ENCODE peak calls at places on chromosome 4, in six cellular contexts. C is Peyer's patch; O is WERI-Rb-1; H is GM13977; R is CD4-positive, alpha-beta T cell; G is lower lobe of right lung. V is an unnamed sample.

GRCh38 chr4:88737304-88738015 is 39.8 kb upstream of the NAP1L5 start:
- DNase-seq in O (peak), R (no peak), C (no peak), G (no peak), H (peak), V (no peak)

GRCh38 chr4:168917150-168917779 is 92.8 kb downstream of the CBR4 start:
- DNase-seq in H (peak), O (no peak), C (no peak), G (no peak), R (no peak), V (no peak)

GRCh38 chr4:38128478-38129451 is 168.6 kb downstream of the PTTG2 start:
- DNase-seq in H (peak), R (peak), O (no peak), G (no peak), C (peak), V (no peak)

GRCh38 chr4:82852751-82853053 is 38.3 kb downstream of the SEC31A start:
- DNase-seq in H (no peak), R (no peak), G (no peak), C (no peak), O (peak), V (no peak)

GRCh38 chr4:100695039-100695654 is 177.3 kb upstream of the EMCN start:
- DNase-seq in G (no peak), O (no peak), H (no peak), C (no peak), R (no peak), V (no peak)

GRCh38 chr4:184746532-184746870 is 12.6 kb upstream of the CENPU start:
- DNase-seq in R (no peak), H (no peak), C (no peak), G (no peak), O (no peak), V (no peak)

GRCh38 chr4:48509543-48509942 is 19.5 kb downstream of the ZAR1 start:
- DNase-seq in R (no peak), H (no peak), O (no peak), G (no peak), C (no peak), V (no peak)

GRCh38 chr4:99564921-99565320 is 1.1 kb upstream of the TRMT10A start:
- DNase-seq in H (no peak), R (no peak), O (peak), G (no peak), C (no peak), V (no peak)

GRCh38 chr4:90189128-90189527 is 61.9 kb downstream of the CCSER1 start:
- DNase-seq in C (no peak), G (no peak), R (no peak), H (no peak), O (peak), V (no peak)

GRCh38 chr4:48047421-48047844 is 30.9 kb downstream of the NIPAL1 start:
- DNase-seq in G (no peak), R (peak), O (no peak), C (peak), H (peak), V (no peak)

GRCh38 chr4:48538358-48538757 is 48.3 kb downstream of the ZAR1 start:
- DNase-seq in C (no peak), H (no peak), R (no peak), G (no peak), O (no peak), V (no peak)

GRCh38 chr4:39429476-39430310 is 23.0 kb downstream of the KLB start:
- DNase-seq in O (no peak), C (no peak), H (no peak), R (no peak), G (no peak), V (no peak)

DNA sequence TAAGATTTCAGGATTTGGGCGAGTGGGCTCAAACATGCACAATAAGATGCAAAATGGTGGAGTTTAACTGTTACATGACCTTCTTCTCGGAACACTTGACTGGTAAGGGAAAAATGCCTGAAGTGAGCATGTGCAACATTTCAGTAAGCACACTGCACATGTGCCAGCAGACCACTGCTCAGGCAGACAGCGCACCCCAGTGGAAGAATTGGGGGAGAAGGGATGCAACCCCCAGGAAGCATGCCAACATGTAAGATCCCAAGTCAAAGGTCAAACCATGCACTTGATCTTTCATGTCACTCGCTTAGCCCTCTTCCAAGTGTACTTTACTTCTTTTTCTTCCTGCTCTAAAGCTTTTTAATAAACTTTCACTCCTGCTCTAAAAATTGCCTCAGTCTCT is 256.3 kb downstream of the CENPC start:
- DNase-seq in R (no peak), O (peak), G (no peak), C (no peak), H (peak), V (peak)
- TF ChIP-seq CTCF in R (no peak), O (peak), G (no peak), C (no peak), H (peak), V (peak)

GRCh38 chr4:93147524-93148212 is 680.9 kb upstream of the ATOH1 start:
- DNase-seq in G (no peak), R (no peak), C (no peak), O (peak), H (no peak), V (no peak)

GRCh38 chr4:93157984-93158383 is 670.6 kb upstream of the ATOH1 start:
- DNase-seq in H (no peak), C (no peak), G (no peak), O (no peak), R (no peak), V (no peak)

DNA sequence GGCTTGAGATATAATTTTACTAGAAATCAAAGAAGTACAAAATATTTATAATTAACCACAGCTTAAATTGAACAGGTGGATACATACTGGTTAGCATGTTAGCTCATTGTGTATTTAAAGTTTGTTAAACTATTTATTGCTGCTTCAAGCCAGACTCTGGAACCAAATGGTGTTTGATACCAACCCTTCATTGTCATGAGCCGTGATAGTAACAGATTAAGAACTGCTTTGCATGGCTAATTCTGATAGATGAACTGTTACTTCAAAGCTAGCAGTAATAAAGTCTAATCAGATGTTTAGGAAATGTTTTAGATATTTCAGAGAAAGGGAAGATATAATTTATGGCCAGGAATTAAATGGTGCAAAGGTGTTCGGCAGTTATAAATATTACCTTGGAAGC is 676.1 kb upstream of the ATOH1 start:
- DNase-seq in R (no peak), C (no peak), O (no peak), G (no peak), H (no peak), V (no peak)
- TF ChIP-seq CTCF in R (no peak), C (no peak), O (no peak), G (no peak), H (no peak), V (no peak)

GRCh38 chr4:4880492-4880891 is 21.0 kb downstream of the MSX1 start:
- DNase-seq in H (peak), O (no peak), C (no peak), G (no peak), R (no peak), V (no peak)
- TF ChIP-seq CTCF in H (peak), O (peak), C (no peak), G (peak), R (peak), V (no peak)

GRCh38 chr4:61541474-61541873 is 341.3 kb downstream of the ADGRL3 start:
- DNase-seq in C (no peak), R (no peak), G (no peak), O (no peak), H (no peak), V (no peak)
- TF ChIP-seq CTCF in C (no peak), R (no peak), G (no peak), O (peak), H (no peak), V (no peak)

GRCh38 chr4:36386691-36387090 is 105.3 kb downstream of the DTHD1 start:
- DNase-seq in H (no peak), O (no peak), C (no peak), R (no peak), G (no peak), V (no peak)
- TF ChIP-seq CTCF in H (peak), O (no peak), C (no peak), R (no peak), G (no peak), V (no peak)

GRCh38 chr4:171067422-171067821 is 745.8 kb upstream of the GALNTL6 start:
- DNase-seq in H (no peak), C (no peak), R (no peak), O (no peak), G (no peak), V (no peak)
- TF ChIP-seq CTCF in H (no peak), C (no peak), R (no peak), O (peak), G (no peak), V (no peak)

GRCh38 chr4:4519296-4519898 is 22.5 kb downstream of the STX18 start:
- DNase-seq in C (no peak), H (no peak), R (no peak), O (no peak), G (no peak), V (no peak)
- TF ChIP-seq CTCF in C (peak), H (no peak), R (peak), O (peak), G (peak), V (peak)

GRCh38 chr4:64718091-64718490 is 308.8 kb upstream of the TECRL start:
- DNase-seq in C (no peak), H (no peak), R (no peak), O (peak), G (no peak), V (no peak)

GRCh38 chr4:64715741-64716140 is 306.5 kb upstream of the TECRL start:
- DNase-seq in C (no peak), H (no peak), R (no peak), G (no peak), O (no peak), V (no peak)

DNA sequence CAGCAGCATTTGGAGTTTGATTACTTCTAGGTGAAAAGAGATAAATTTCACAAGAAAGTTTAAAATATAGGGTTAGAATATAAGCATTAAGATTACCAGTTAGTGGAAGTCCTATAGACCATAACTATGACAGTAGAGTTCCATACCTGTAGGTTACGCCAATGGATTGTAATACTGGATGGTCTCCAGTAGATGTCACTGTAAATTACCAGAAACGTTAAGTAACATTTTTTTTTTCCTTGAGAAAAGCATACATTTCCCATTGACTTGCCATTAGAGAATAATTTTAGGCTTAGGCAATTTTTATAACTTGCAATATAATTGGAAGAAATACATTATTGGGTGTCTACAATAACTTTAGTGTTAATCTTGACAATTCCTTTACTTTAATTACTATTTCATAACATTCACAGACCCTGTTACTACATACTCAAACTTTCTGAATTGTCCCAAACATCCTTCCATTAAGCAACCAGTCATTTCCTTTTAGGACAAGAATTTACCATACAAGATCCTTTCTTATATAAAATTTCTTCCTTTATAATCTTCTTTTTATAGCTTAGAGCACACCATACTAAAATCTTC is 304.1 kb upstream of the TECRL start:
- DNase-seq in R (no peak), G (no peak), C (no peak), H (peak), O (no peak), V (no peak)
- TF ChIP-seq CTCF in R (peak), G (peak), C (peak), H (peak), O (peak), V (peak)

V was measured in glutamatergic neuron.